ENCODE peak calls at places on chromosomes 12 and 14, in four cellular contexts. N, P, Q and O are unnamed samples.

GRCh38 chr14:68657300-68658028 is 135.4 kb downstream of the ZFP36L1 start:
- DNase-seq in N (no peak), P (no peak), Q (no peak), O (peak)

GRCh38 chr12:11718768-11719253 is 69.3 kb downstream of the ETV6 start:
- DNase-seq in N (no peak), P (no peak), Q (no peak), O (no peak)

GRCh38 chr12:14167005-14167628 is 185.7 kb upstream of the GRIN2B start:
- DNase-seq in N (peak), P (peak), Q (peak), O (no peak)

GRCh38 chr12:68838046-68838886 is 30.3 kb downstream of the MDM2 start:
- DNase-seq in N (no peak), P (no peak), Q (no peak), O (no peak)

GRCh38 chr12:131121705-131122405 is 168.1 kb downstream of the ADGRD1 start:
- DNase-seq in N (peak), P (no peak), Q (peak), O (no peak)

GRCh38 chr14:88829188-88829587 is 4.7 kb downstream of the TTC8 start:
- DNase-seq in N (no peak), P (peak), Q (no peak), O (no peak)

GRCh38 chr12:93274937-93275336 is 102.8 kb upstream of the NUDT4 start:
- DNase-seq in N (no peak), P (no peak), Q (no peak), O (no peak)

GRCh38 chr12:89768586-89769482 is 60.2 kb upstream of the ATP2B1 start:
- DNase-seq in N (peak), P (peak), Q (peak), O (no peak)

GRCh38 chr12:70609739-70610491 is 27.3 kb downstream of the PTPRB start:
- DNase-seq in N (peak), P (no peak), Q (peak), O (no peak)

GRCh38 chr12:119674560-119674959 is 6.6 kb downstream of the PRKAB1 start:
- DNase-seq in N (no peak), P (no peak), Q (no peak), O (no peak)

GRCh38 chr12:106090586-106091411 is 48.0 kb downstream of the NUAK1 start:
- DNase-seq in N (no peak), P (no peak), Q (no peak), O (no peak)

GRCh38 chr12:30201301-30202160 is 417.8 kb upstream of the TMTC1 start:
- DNase-seq in N (no peak), P (no peak), Q (no peak), O (peak)

GRCh38 chr12:89573081-89573810 is 47.4 kb upstream of the POC1B start:
- DNase-seq in N (no peak), P (no peak), Q (no peak), O (no peak)

GRCh38 chr12:67774983-67775587 is 126.5 kb downstream of the DYRK2 start:
- DNase-seq in N (no peak), P (no peak), Q (no peak), O (no peak)

GRCh38 chr12:113240395-113240794 is 19.1 kb downstream of the TPCN1 start:
- DNase-seq in N (no peak), P (no peak), Q (no peak), O (no peak)

GRCh38 chr12:113242560-113242959 is 21.3 kb downstream of the TPCN1 start:
- DNase-seq in N (no peak), P (no peak), Q (no peak), O (no peak)

GRCh38 chr12:113242018-113242418 is 20.8 kb downstream of the TPCN1 start:
- DNase-seq in N (no peak), P (no peak), Q (no peak), O (no peak)

GRCh38 chr12:113239811-113240331 is 18.6 kb downstream of the TPCN1 start:
- DNase-seq in N (no peak), P (no peak), Q (no peak), O (no peak)

GRCh38 chr12:113241191-113242017 is 20.1 kb downstream of the TPCN1 start:
- DNase-seq in N (peak), P (peak), Q (no peak), O (no peak)
- TF ChIP-seq PHF8 in N (no peak), P (no peak), Q (no peak), O (no peak)

DNA sequence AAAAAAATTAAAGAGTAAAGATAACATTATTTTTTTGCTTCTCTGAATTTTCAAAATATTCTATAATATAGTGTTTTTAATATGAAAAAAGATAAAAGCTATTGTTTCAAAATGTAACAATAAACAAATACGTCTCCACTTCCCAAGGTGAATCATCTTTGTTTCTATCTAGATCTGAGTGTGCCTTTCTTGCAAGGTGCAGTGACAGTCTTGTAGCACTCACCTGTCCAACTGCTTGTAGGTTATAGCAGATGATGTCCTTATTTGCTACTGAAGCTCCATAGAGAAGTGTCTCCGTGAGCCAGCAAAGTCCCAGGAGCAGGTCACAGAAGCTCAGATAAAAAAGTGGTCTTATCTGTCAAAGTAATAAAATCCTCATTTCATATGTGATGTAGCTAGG is 21.4 kb downstream of the TMEM116 start:
- DNase-seq in N (no peak), P (no peak), Q (no peak), O (no peak)
- TF ChIP-seq PHF8 in N (no peak), P (no peak), Q (no peak), O (no peak)

DNA sequence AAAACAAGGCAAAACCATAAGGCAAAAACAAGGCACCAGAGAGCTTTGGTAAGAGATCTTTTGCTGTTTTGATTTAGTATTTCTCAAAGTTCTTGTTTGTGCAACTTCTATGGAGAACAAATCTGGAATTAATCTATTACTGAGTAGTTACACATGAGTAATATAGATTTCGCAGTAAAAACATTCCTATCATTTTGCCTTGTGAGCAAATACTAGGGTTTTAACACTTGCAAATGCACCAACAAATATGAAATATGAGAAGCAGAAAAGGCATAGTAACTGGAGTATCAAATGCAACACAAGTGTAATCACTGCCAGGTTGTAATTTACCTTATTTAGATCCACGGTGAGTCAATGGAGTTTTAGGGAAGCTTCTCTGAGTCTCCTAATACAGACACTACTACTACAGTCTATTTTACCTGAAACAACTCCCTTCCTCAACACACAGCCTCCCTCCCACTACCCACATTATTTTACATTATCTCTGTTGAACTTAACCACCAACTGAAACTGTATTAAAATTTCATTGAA is 324.1 kb downstream of the FLRT2 start:
- DNase-seq in N (no peak), P (no peak), Q (no peak), O (no peak)
- TF ChIP-seq PHF8 in N (no peak), P (no peak), Q (no peak), O (no peak)

GRCh38 chr12:58301337-58302122 is 360.2 kb downstream of the ATP23 start:
- DNase-seq in N (no peak), P (no peak), Q (no peak), O (no peak)
- TF ChIP-seq PHF8 in N (no peak), P (no peak), Q (no peak), O (no peak)